ENCODE peak calls at places on chromosome 6, in six cellular contexts. C is H1, H is HepG2, K is K562, A is GM12891, U is GM12878. P is an unnamed sample.

GRCh38 chr6:1993049-1993448 is 252.4 kb downstream of the GMDS start:
- DNase-seq in C (no peak), H (no peak), K (no peak), A (no peak), U (no peak), P (no peak)

GRCh38 chr6:150492941-150493340 is 106.7 kb upstream of the PLEKHG1 start:
- DNase-seq in C (no peak), H (no peak), K (no peak), A (no peak), U (no peak), P (no peak)

GRCh38 chr6:74585779-74586178 is 620.1 kb downstream of the COL12A1 start:
- DNase-seq in C (no peak), H (no peak), K (no peak), A (no peak), U (no peak), P (no peak)

GRCh38 chr6:12324096-12324495 is 33.9 kb downstream of the EDN1 start:
- DNase-seq in C (no peak), H (peak; percentile 99), K (no peak), A (no peak), U (no peak), P (no peak)

GRCh38 chr6:97437087-97437486 is 154.1 kb upstream of the MMS22L start:
- DNase-seq in C (no peak), H (peak; percentile 31), K (peak; percentile 20), A (peak; percentile 4), U (no peak), P (no peak)

GRCh38 chr6:10800810-10801209 is 37.5 kb downstream of the MAK start:
- DNase-seq in C (no peak), H (peak; percentile 68), K (no peak), A (no peak), U (no peak), P (no peak)

GRCh38 chr6:52360601-52361346 is 1.2 kb upstream of the PAQR8 start:
- DNase-seq in C (no peak), H (no peak), K (no peak), A (no peak), U (no peak), P (no peak)

GRCh38 chr6:131027326-131027725 is 35.7 kb downstream of the EPB41L2 start:
- DNase-seq in C (no peak), H (no peak), K (no peak), A (no peak), U (no peak), P (no peak)

GRCh38 chr6:151716446-151717047 is 90.9 kb upstream of the ESR1 start:
- DNase-seq in C (no peak), H (peak; percentile 66), K (no peak), A (no peak), U (no peak), P (no peak)

GRCh38 chr6:8530775-8531435 is 95.6 kb upstream of the SLC35B3 start:
- DNase-seq in C (no peak), H (no peak), K (no peak), A (no peak), U (no peak), P (no peak)

GRCh38 chr6:164926686-164927085 is 382.7 kb downstream of the C6orf118 start:
- DNase-seq in C (no peak), H (no peak), K (no peak), A (no peak), U (no peak), P (no peak)

GRCh38 chr6:19297880-19298279 is 539.3 kb upstream of the ID4 start:
- DNase-seq in C (no peak), H (no peak), K (no peak), A (no peak), U (no peak), P (no peak)

GRCh38 chr6:118894425-118895240 is 681 bp downstream of the ASF1A start:
- DNase-seq in C (no peak), H (peak; percentile 10), K (peak; percentile 69), A (peak; percentile 26), U (no peak), P (peak; percentile 37)

GRCh38 chr6:160804639-160805038 is 102.6 kb downstream of the PLG start:
- DNase-seq in C (no peak), H (no peak), K (no peak), A (no peak), U (no peak), P (no peak)

GRCh38 chr6:105135056-105135455 is 44.8 kb downstream of the POPDC3 start:
- DNase-seq in C (no peak), H (peak; percentile 47), K (no peak), A (no peak), U (no peak), P (no peak)

GRCh38 chr6:71533939-71534379 is 245.3 kb downstream of the OGFRL1 start:
- DNase-seq in C (no peak), H (peak; percentile 2), K (peak; percentile 19), A (no peak), U (no peak), P (no peak)

GRCh38 chr6:80148220-80148619 is 41.7 kb downstream of the BCKDHB start:
- DNase-seq in C (no peak), H (no peak), K (no peak), A (no peak), U (no peak), P (no peak)

GRCh38 chr6:22343864-22344263 is 47.0 kb upstream of the PRL start:
- DNase-seq in C (no peak), H (no peak), K (no peak), A (no peak), U (no peak), P (no peak)

GRCh38 chr6:103507052-103507451 is 1352.7 kb downstream of the HACE1 start:
- DNase-seq in C (no peak), H (no peak), K (no peak), A (no peak), U (no peak), P (no peak)

GRCh38 chr6:90233994-90234393 is 62.6 kb downstream of the BACH2 start:
- DNase-seq in C (no peak), H (no peak), K (no peak), A (no peak), U (no peak), P (no peak)

GRCh38 chr6:105431226-105431625 is 28.3 kb upstream of the PREP start:
- DNase-seq in C (no peak), H (peak; percentile 40), K (no peak), A (no peak), U (no peak), P (no peak)

GRCh38 chr6:11241793-11242201 is 9.3 kb upstream of the NEDD9 start:
- DNase-seq in C (peak; percentile 38), H (peak; percentile 86), K (peak; percentile 32), A (no peak), U (no peak), P (no peak)

GRCh38 chr6:16102208-16102607 is 26.7 kb upstream of the MYLIP start:
- DNase-seq in C (no peak), H (no peak), K (no peak), A (no peak), U (no peak), P (no peak)

GRCh38 chr6:144127097-144127496 is 23.2 kb upstream of the STX11 start:
- DNase-seq in C (no peak), H (no peak), K (no peak), A (no peak), U (no peak), P (no peak)

GRCh38 chr6:144119376-144119775 is 24.0 kb upstream of the SF3B5 start:
- DNase-seq in C (no peak), H (no peak), K (no peak), A (no peak), U (no peak), P (no peak)

GRCh38 chr6:144123836-144124235 is 26.5 kb upstream of the STX11 start:
- DNase-seq in C (no peak), H (no peak), K (no peak), A (no peak), U (no peak), P (no peak)

GRCh38 chr6:144122861-144123260 is 27.5 kb upstream of the STX11 start:
- DNase-seq in C (no peak), H (no peak), K (no peak), A (no peak), U (no peak), P (no peak)
- TF ChIP-seq POLR2A in C (no peak), H (no peak), K (no peak), A (no peak), U (no peak), P (no peak)

GRCh38 chr6:167762259-167762962 is 64.3 kb upstream of the AFDN start:
- DNase-seq in C (no peak), H (peak; percentile 99), K (no peak), A (no peak), U (no peak), P (no peak)

GRCh38 chr6:167759206-167759605 is 67.5 kb upstream of the AFDN start:
- DNase-seq in C (no peak), H (no peak), K (no peak), A (no peak), U (no peak), P (no peak)

GRCh38 chr6:167761794-167762258 is 64.9 kb upstream of the AFDN start:
- DNase-seq in C (no peak), H (peak; percentile 73), K (no peak), A (no peak), U (no peak), P (no peak)

GRCh38 chr6:167759912-167760311 is 66.8 kb upstream of the AFDN start:
- DNase-seq in C (no peak), H (no peak), K (no peak), A (no peak), U (no peak), P (no peak)

GRCh38 chr6:167760979-167761793 is 65.5 kb upstream of the AFDN start:
- DNase-seq in C (no peak), H (peak; percentile 85), K (no peak), A (no peak), U (no peak), P (no peak)
- TF ChIP-seq TAF1 in C (no peak), H (peak; percentile 53), K (no peak), A (no peak), U (no peak), P (no peak)

DNA sequence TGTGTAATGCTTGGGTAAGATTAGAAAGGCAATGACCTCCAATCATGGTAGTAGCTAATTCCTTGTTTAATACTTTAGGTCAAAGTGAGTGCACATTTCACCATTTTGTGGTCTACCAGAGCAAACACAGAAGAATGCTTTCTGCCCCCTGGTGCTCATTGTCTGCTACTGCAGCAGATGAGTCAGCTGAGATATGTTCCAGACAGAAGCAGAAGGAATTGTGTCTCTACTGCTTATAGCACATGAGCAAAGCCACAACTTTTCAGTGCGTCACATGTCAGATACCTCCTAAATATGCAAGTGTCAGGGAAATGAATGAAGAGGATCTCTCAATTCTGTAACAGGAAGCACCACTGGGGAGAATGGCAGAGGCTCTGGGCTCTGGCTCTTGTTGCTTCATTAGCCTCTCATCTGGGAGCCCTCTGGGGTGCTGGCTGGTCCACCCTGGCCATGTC is 308.9 kb downstream of the ALDH8A1 start:
- DNase-seq in C (peak; percentile 9), H (peak; percentile 79), K (peak; percentile 64), A (peak; percentile 12), U (peak; percentile 45), P (no peak)
- TF ChIP-seq POLR2A in C (no peak), H (no peak), K (no peak), A (no peak), U (no peak), P (no peak)

DNA sequence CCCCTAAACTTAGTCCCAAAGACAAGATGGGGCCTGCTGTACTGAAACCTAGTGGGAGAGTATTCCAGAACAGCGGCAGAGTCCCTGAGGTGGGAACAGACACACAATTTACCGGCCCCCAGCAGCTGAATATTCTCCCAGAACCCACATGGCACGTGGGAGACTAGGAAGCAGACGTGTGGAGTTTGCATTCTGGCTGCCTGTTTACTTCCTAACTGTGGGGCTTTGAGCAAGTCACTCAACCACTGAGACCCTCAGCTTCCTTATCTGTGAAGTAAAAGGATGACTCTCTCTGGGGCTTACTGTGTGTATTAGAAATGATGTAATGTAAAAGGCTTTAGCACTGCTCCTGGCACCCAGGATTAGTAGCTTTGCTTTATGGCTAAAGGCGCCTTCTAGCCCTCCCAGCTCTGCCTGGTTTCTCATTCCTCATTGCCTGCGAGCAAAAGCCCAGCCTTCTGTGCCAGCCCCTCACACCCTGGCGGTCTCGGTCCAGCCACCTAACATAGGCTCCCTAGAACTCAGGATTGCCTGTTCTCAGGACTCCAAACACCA is 353.1 kb downstream of the CDC5L start:
- DNase-seq in C (no peak), H (no peak), K (no peak), A (no peak), U (no peak), P (no peak)
- TF ChIP-seq TAF1 in C (no peak), H (no peak), K (no peak), A (no peak), U (no peak), P (no peak)